ENCODE peak calls at places on chromosomes 13 and 19, in seven cellular contexts. C, U, Q, M, G, V and S are unnamed samples.

GRCh38 chr13:97226788-97227627 is 4.9 kb downstream of the MBNL2 start:
- DNase-seq in C (no peak), U (peak), Q (no peak), M (no peak), G (no peak), V (no peak), S (no peak)

GRCh38 chr19:512548-513365 is 5.5 kb downstream of the TPGS1 start:
- DNase-seq in C (no peak), U (no peak), Q (no peak), M (no peak), G (no peak), V (no peak), S (no peak)

GRCh38 chr13:20964904-20965303 is 62.4 kb upstream of the XPO4 start:
- DNase-seq in C (no peak), U (no peak), Q (no peak), M (no peak), G (peak), V (no peak), S (no peak)

GRCh38 chr19:17346109-17346671 is 8.8 kb downstream of the GTPBP3 start:
- DNase-seq in C (peak), U (peak), Q (no peak), M (peak), G (peak), V (peak), S (peak)

GRCh38 chr13:55073000-55073399 is 2044.4 kb downstream of the OLFM4 start:
- DNase-seq in C (no peak), U (no peak), Q (no peak), M (no peak), G (no peak), V (no peak), S (no peak)

GRCh38 chr19:13797870-13798269 is 2.6 kb downstream of the ZSWIM4 start:
- DNase-seq in C (no peak), U (no peak), Q (no peak), M (no peak), G (peak), V (no peak), S (no peak)

GRCh38 chr13:26228080-26228479 is 6.0 kb upstream of the RNF6 start:
- DNase-seq in C (no peak), U (no peak), Q (no peak), M (no peak), G (no peak), V (no peak), S (no peak)

GRCh38 chr13:45082964-45083363 is 37.3 kb upstream of the GTF2F2 start:
- DNase-seq in C (no peak), U (no peak), Q (no peak), M (no peak), G (peak), V (no peak), S (no peak)

GRCh38 chr13:103852036-103852435 is 785.8 kb upstream of the SLC10A2 start:
- DNase-seq in C (no peak), U (no peak), Q (no peak), M (no peak), G (no peak), V (no peak), S (no peak)

GRCh38 chr19:38361633-38362075 is 12.7 kb upstream of the PSMD8 start:
- DNase-seq in C (peak), U (peak), Q (no peak), M (peak), G (peak), V (no peak), S (peak)

GRCh38 chr13:113005076-113005865 is 36.3 kb downstream of the MCF2L start:
- DNase-seq in C (no peak), U (peak), Q (no peak), M (no peak), G (no peak), V (no peak), S (no peak)

GRCh38 chr19:2149980-2150793 is 1.2 kb downstream of the AP3D1 start:
- DNase-seq in C (no peak), U (no peak), Q (no peak), M (no peak), G (peak), V (no peak), S (no peak)

GRCh38 chr13:30477346-30478235 is 11.9 kb upstream of the HMGB1 start:
- DNase-seq in C (no peak), U (no peak), Q (no peak), M (no peak), G (no peak), V (no peak), S (no peak)

GRCh38 chr13:77896536-77896935 is 22.1 kb downstream of the EDNRB start:
- DNase-seq in C (no peak), U (no peak), Q (no peak), M (no peak), G (peak), V (no peak), S (no peak)

GRCh38 chr13:41428155-41428554 is 29.2 kb upstream of the RGCC start:
- DNase-seq in C (peak), U (peak), Q (no peak), M (no peak), G (no peak), V (no peak), S (no peak)

GRCh38 chr13:90564096-90564495 is 783.4 kb upstream of the MIR17HG start:
- DNase-seq in C (no peak), U (no peak), Q (no peak), M (no peak), G (no peak), V (no peak), S (no peak)

GRCh38 chr13:39038569-39038898 is 278 bp downstream of the NHLRC3 start:
- DNase-seq in C (peak), U (peak), Q (no peak), M (peak), G (no peak), V (no peak), S (peak)

GRCh38 chr19:43767818-43768217 is 13.0 kb downstream of the KCNN4 start:
- DNase-seq in C (no peak), U (no peak), Q (no peak), M (no peak), G (no peak), V (no peak), S (no peak)

GRCh38 chr13:76937416-76937815 is 10.9 kb upstream of the ACOD1 start:
- DNase-seq in C (no peak), U (no peak), Q (no peak), M (no peak), G (peak), V (no peak), S (peak)

GRCh38 chr13:21738636-21739035 is 67.8 kb downstream of the FGF9 start:
- DNase-seq in C (no peak), U (no peak), Q (no peak), M (no peak), G (no peak), V (no peak), S (no peak)

GRCh38 chr19:43784981-43785808 is 4.4 kb upstream of the KCNN4 start:
- DNase-seq in C (no peak), U (peak), Q (no peak), M (peak), G (peak), V (peak), S (peak)

GRCh38 chr13:111940892-111941291 is 126.1 kb upstream of the SOX1 start:
- DNase-seq in C (no peak), U (no peak), Q (no peak), M (no peak), G (no peak), V (no peak), S (no peak)

GRCh38 chr13:80337706-80338105 is 3.2 kb downstream of the SPRY2 start:
- DNase-seq in C (no peak), U (no peak), Q (no peak), M (no peak), G (no peak), V (no peak), S (no peak)

GRCh38 chr13:93984070-93984469 is 495.4 kb downstream of the DCT start:
- DNase-seq in C (no peak), U (no peak), Q (no peak), M (no peak), G (no peak), V (no peak), S (no peak)

GRCh38 chr19:14181906-14182305 is 24.1 kb downstream of the ADGRL1 start:
- DNase-seq in C (no peak), U (no peak), Q (no peak), M (no peak), G (no peak), V (no peak), S (no peak)

GRCh38 chr19:42143341-42144234 is 11.3 kb upstream of the POU2F2 start:
- DNase-seq in C (no peak), U (no peak), Q (no peak), M (no peak), G (peak), V (no peak), S (no peak)

GRCh38 chr13:36616706-36617105 is 57.1 kb upstream of the SERTM1 start:
- DNase-seq in C (no peak), U (no peak), Q (no peak), M (no peak), G (no peak), V (no peak), S (no peak)

GRCh38 chr19:13859361-13859880 is 17.5 kb upstream of the NANOS3 start:
- DNase-seq in C (no peak), U (no peak), Q (no peak), M (no peak), G (peak), V (no peak), S (no peak)